ENCODE peak calls at places on chromosomes 4 and X, in four cellular contexts. One of them, this sample, is unnamed. For H3K36me3 and H3K27me3, the result is how much of the 10 kb centered on the place peaks cover.

GRCh38 chr4:99402765-99403164 is 32.4 kb downstream of the ADH7 start:
- DNase-seq in lower lobe of right lung: no peak
- DNase-seq in brain microvascular endothelial cell: no peak
- DNase-seq in astrocyte: no peak
- DNase-seq in this sample: no peak

GRCh38 chrX:24553016-24553415 is 87.9 kb downstream of the PDK3 start:
- DNase-seq in astrocyte: no peak
- DNase-seq in brain microvascular endothelial cell: no peak
- DNase-seq in lower lobe of right lung: no peak
- DNase-seq in this sample: no peak

GRCh38 chr4:181147421-181147951 is 1095.7 kb upstream of the TENM3 start:
- DNase-seq in astrocyte: no peak
- DNase-seq in brain microvascular endothelial cell: no peak
- DNase-seq in lower lobe of right lung: no peak
- DNase-seq in this sample: no peak

GRCh38 chr4:140222175-140222574 is 68.2 kb upstream of the MAML3 start:
- DNase-seq in astrocyte: peak
- DNase-seq in lower lobe of right lung: no peak
- DNase-seq in brain microvascular endothelial cell: peak
- DNase-seq in this sample: no peak

GRCh38 chr4:151719935-151720334 is 40.9 kb downstream of the GATB start:
- DNase-seq in brain microvascular endothelial cell: no peak
- DNase-seq in astrocyte: no peak
- DNase-seq in lower lobe of right lung: no peak
- DNase-seq in this sample: no peak

GRCh38 chr4:13700196-13701140 is 72.9 kb upstream of the BOD1L1 start:
- DNase-seq in astrocyte: peak
- DNase-seq in lower lobe of right lung: no peak
- DNase-seq in brain microvascular endothelial cell: peak
- DNase-seq in this sample: no peak

GRCh38 chr4:5568336-5568735 is 140.0 kb downstream of the EVC2 start:
- DNase-seq in astrocyte: no peak
- DNase-seq in lower lobe of right lung: no peak
- DNase-seq in brain microvascular endothelial cell: no peak
- DNase-seq in this sample: no peak

GRCh38 chr4:111736516-111736915 is 408.7 kb upstream of the FAM241A start:
- DNase-seq in astrocyte: no peak
- DNase-seq in brain microvascular endothelial cell: no peak
- DNase-seq in lower lobe of right lung: no peak
- DNase-seq in this sample: no peak

GRCh38 chrX:17859609-17860178 is 1.4 kb downstream of the RAI2 start:
- DNase-seq in lower lobe of right lung: peak
- DNase-seq in brain microvascular endothelial cell: no peak
- DNase-seq in astrocyte: no peak
- DNase-seq in this sample: no peak

GRCh38 chr4:13918110-13918509 is 290.6 kb upstream of the BOD1L1 start:
- DNase-seq in lower lobe of right lung: no peak
- DNase-seq in brain microvascular endothelial cell: peak
- DNase-seq in astrocyte: peak
- DNase-seq in this sample: no peak

GRCh38 chr4:168797176-168797575 is 212.9 kb downstream of the CBR4 start:
- DNase-seq in lower lobe of right lung: no peak
- DNase-seq in brain microvascular endothelial cell: peak
- DNase-seq in astrocyte: peak
- DNase-seq in this sample: no peak

GRCh38 chr4:2898001-2898400 is 54.4 kb downstream of the ADD1 start:
- DNase-seq in astrocyte: no peak
- DNase-seq in lower lobe of right lung: no peak
- DNase-seq in brain microvascular endothelial cell: no peak
- DNase-seq in this sample: no peak

GRCh38 chr4:38128478-38129451 is 168.6 kb downstream of the PTTG2 start:
- DNase-seq in lower lobe of right lung: no peak
- DNase-seq in astrocyte: peak
- DNase-seq in brain microvascular endothelial cell: no peak
- DNase-seq in this sample: peak

GRCh38 chr4:151766691-151767090 is 5.9 kb upstream of the GATB start:
- DNase-seq in lower lobe of right lung: no peak
- DNase-seq in astrocyte: no peak
- DNase-seq in brain microvascular endothelial cell: no peak
- DNase-seq in this sample: no peak

GRCh38 chrX:129665916-129666644 is 11.3 kb upstream of the APLN start:
- DNase-seq in brain microvascular endothelial cell: peak
- DNase-seq in astrocyte: peak
- DNase-seq in lower lobe of right lung: no peak
- DNase-seq in this sample: no peak

GRCh38 chrX:9610774-9611392 is 146.0 kb downstream of the TBL1X start:
- DNase-seq in astrocyte: peak
- DNase-seq in lower lobe of right lung: no peak
- DNase-seq in brain microvascular endothelial cell: no peak
- DNase-seq in this sample: no peak

GRCh38 chrX:42714981-42715688 is 62.8 kb downstream of the PPP1R2C start:
- DNase-seq in astrocyte: peak
- DNase-seq in lower lobe of right lung: peak
- DNase-seq in brain microvascular endothelial cell: no peak
- DNase-seq in this sample: peak

GRCh38 chr4:101019941-101020401 is 327.4 kb downstream of the PPP3CA start:
- DNase-seq in lower lobe of right lung: no peak
- DNase-seq in astrocyte: peak
- DNase-seq in brain microvascular endothelial cell: no peak
- DNase-seq in this sample: no peak

GRCh38 chr4:42588909-42589308 is 68.0 kb downstream of the ATP8A1 start:
- DNase-seq in lower lobe of right lung: no peak
- DNase-seq in astrocyte: no peak
- DNase-seq in brain microvascular endothelial cell: no peak
- DNase-seq in this sample: no peak

GRCh38 chrX:68183612-68184214 is 249.6 kb downstream of the OPHN1 start:
- DNase-seq in lower lobe of right lung: no peak
- DNase-seq in astrocyte: no peak
- DNase-seq in brain microvascular endothelial cell: peak
- DNase-seq in this sample: no peak

GRCh38 chr4:2484993-2485392 is 16.1 kb downstream of the RNF4 start:
- DNase-seq in brain microvascular endothelial cell: no peak
- DNase-seq in astrocyte: no peak
- DNase-seq in lower lobe of right lung: peak
- DNase-seq in this sample: no peak

GRCh38 chr4:2794707-2795557 is 2.0 kb downstream of the SH3BP2 start:
- DNase-seq in astrocyte: peak
- DNase-seq in brain microvascular endothelial cell: peak
- DNase-seq in lower lobe of right lung: peak
- DNase-seq in this sample: no peak

GRCh38 chr4:106287353-106287969 is 28.5 kb downstream of the TBCK start:
- DNase-seq in astrocyte: peak
- DNase-seq in brain microvascular endothelial cell: peak
- DNase-seq in lower lobe of right lung: no peak
- DNase-seq in this sample: no peak

GRCh38 chr4:576245-576821 is at the start of gene TMEM271:
- DNase-seq in lower lobe of right lung: no peak
- DNase-seq in brain microvascular endothelial cell: no peak
- DNase-seq in astrocyte: no peak
- DNase-seq in this sample: no peak

GRCh38 chrX:40625294-40625693 is 2.1 kb downstream of the MPC1L start:
- DNase-seq in brain microvascular endothelial cell: no peak
- DNase-seq in astrocyte: no peak
- DNase-seq in lower lobe of right lung: no peak
- DNase-seq in this sample: no peak

DNA sequence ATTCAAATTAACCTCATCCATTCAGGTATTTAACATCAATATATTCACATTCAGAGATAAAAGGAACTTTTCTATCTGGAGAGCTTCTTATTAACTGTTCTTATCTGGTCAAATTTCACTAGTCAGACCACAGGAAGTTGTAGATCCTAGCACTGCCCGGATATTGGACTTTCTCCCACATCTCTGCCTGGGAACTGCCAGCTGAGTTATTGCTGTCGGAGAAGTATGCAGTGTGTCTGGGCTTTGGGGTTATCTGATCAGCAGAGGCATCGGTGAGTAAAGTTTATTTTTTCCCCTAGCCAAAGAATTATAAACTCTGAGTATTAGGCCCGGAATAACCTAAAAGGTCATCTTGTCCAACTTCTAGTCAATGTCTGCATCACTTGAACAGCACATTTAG is 45.1 kb downstream of the OR13H1 start:
- DNase-seq in brain microvascular endothelial cell: no peak
- DNase-seq in lower lobe of right lung: no peak
- DNase-seq in astrocyte: peak
- DNase-seq in this sample: no peak
- H3K27ac ChIP-seq in brain microvascular endothelial cell: no peak
- H3K27ac ChIP-seq in lower lobe of right lung: no peak
- H3K27ac ChIP-seq in astrocyte: no peak
- H3K27ac ChIP-seq in this sample: no peak

GRCh38 chr4:84677093-84677492 is 94.2 kb downstream of the CDS1 start:
- DNase-seq in lower lobe of right lung: no peak
- DNase-seq in brain microvascular endothelial cell: no peak
- DNase-seq in astrocyte: no peak
- DNase-seq in this sample: no peak

GRCh38 chr4:84677995-84678394 is 95.1 kb downstream of the CDS1 start:
- DNase-seq in brain microvascular endothelial cell: no peak
- DNase-seq in lower lobe of right lung: no peak
- DNase-seq in astrocyte: no peak
- DNase-seq in this sample: no peak

GRCh38 chr4:84669201-84669600 is 86.3 kb downstream of the CDS1 start:
- DNase-seq in brain microvascular endothelial cell: no peak
- DNase-seq in astrocyte: no peak
- DNase-seq in lower lobe of right lung: no peak
- DNase-seq in this sample: no peak

GRCh38 chr4:84672177-84672576 is 89.2 kb downstream of the CDS1 start:
- DNase-seq in astrocyte: no peak
- DNase-seq in lower lobe of right lung: no peak
- DNase-seq in brain microvascular endothelial cell: no peak
- DNase-seq in this sample: no peak

DNA sequence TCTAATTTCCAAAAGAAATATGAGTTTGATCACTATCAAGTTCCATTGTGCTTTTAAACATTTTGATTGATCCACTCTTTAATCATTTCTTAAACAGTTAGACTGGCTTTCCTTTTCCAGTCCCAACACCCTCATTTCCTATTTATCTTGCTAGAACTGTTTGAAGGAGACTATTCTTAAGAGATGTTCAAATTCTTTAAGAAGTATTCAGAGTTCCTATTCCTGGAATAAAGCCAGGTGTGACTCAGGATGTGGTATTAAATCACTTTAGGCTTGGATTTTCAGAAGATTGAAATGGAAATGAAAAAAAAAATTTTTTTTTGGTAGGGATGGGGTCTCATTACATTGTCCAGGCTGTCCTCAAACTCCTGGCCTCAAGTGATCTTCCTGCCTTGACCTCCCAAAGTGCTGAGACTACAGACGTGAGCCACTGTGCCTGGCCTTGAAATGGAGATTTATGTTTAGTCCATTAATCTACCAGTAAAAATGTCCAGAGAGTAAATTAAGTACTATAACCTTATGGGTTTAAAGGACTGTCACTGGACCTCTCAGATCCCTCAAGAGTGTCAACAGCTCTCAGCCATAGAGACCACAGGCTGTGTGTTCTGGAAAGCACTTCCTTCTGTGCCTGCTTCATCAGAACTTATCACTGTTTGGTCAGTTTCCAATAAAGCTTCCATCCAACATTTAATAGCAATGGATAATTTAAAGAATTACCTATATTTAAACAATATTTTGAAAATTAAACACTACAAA is 90.7 kb downstream of the CDS1 start:
- DNase-seq in lower lobe of right lung: no peak
- DNase-seq in brain microvascular endothelial cell: peak
- DNase-seq in astrocyte: peak
- DNase-seq in this sample: no peak
- H3K36me3 ChIP-seq in lower lobe of right lung: half or more
- H3K36me3 ChIP-seq in brain microvascular endothelial cell: under half
- H3K36me3 ChIP-seq in astrocyte: under half
- H3K36me3 ChIP-seq in this sample: under half

GRCh38 chr4:26082565-26082964 is 168.5 kb downstream of the SMIM20 start:
- DNase-seq in brain microvascular endothelial cell: no peak
- DNase-seq in astrocyte: no peak
- DNase-seq in lower lobe of right lung: no peak
- DNase-seq in this sample: no peak
- H3K27me3 ChIP-seq in brain microvascular endothelial cell: under half
- H3K27me3 ChIP-seq in astrocyte: under half
- H3K27me3 ChIP-seq in lower lobe of right lung: under half
- H3K27me3 ChIP-seq in this sample: under half

GRCh38 chr4:174369968-174370367 is 86.3 kb downstream of the CEP44 start:
- DNase-seq in lower lobe of right lung: no peak
- DNase-seq in astrocyte: no peak
- DNase-seq in brain microvascular endothelial cell: no peak
- DNase-seq in this sample: no peak
- H3K27ac ChIP-seq in lower lobe of right lung: no peak
- H3K27ac ChIP-seq in astrocyte: no peak
- H3K27ac ChIP-seq in brain microvascular endothelial cell: no peak
- H3K27ac ChIP-seq in this sample: no peak

GRCh38 chrX:51742586-51742985 is 656 bp upstream of the GSPT2 start:
- DNase-seq in lower lobe of right lung: no peak
- DNase-seq in brain microvascular endothelial cell: no peak
- DNase-seq in astrocyte: no peak
- DNase-seq in this sample: no peak
- H3K36me3 ChIP-seq in lower lobe of right lung: under half
- H3K36me3 ChIP-seq in brain microvascular endothelial cell: under half
- H3K36me3 ChIP-seq in astrocyte: under half
- H3K36me3 ChIP-seq in this sample: under half

GRCh38 chrX:54043084-54043483 is 1.2 kb downstream of the PHF8 start:
- DNase-seq in brain microvascular endothelial cell: no peak
- DNase-seq in lower lobe of right lung: no peak
- DNase-seq in astrocyte: no peak
- DNase-seq in this sample: no peak

GRCh38 chrX:54045563-54046228 is 1.4 kb upstream of the PHF8 start:
- DNase-seq in lower lobe of right lung: no peak
- DNase-seq in brain microvascular endothelial cell: no peak
- DNase-seq in astrocyte: no peak
- DNase-seq in this sample: no peak

GRCh38 chrX:54043696-54044125 is 562 bp downstream of the PHF8 start:
- DNase-seq in brain microvascular endothelial cell: no peak
- DNase-seq in astrocyte: peak
- DNase-seq in lower lobe of right lung: no peak
- DNase-seq in this sample: no peak

GRCh38 chrX:54044877-54045328 is 630 bp upstream of the PHF8 start:
- DNase-seq in lower lobe of right lung: no peak
- DNase-seq in astrocyte: no peak
- DNase-seq in brain microvascular endothelial cell: no peak
- DNase-seq in this sample: no peak

GRCh38 chrX:54044126-54044876 is at the start of gene PHF8:
- DNase-seq in astrocyte: peak
- DNase-seq in brain microvascular endothelial cell: peak
- DNase-seq in lower lobe of right lung: peak
- DNase-seq in this sample: peak
- H3K27me3 ChIP-seq in astrocyte: under half
- H3K27me3 ChIP-seq in brain microvascular endothelial cell: under half
- H3K27me3 ChIP-seq in lower lobe of right lung: under half
- H3K27me3 ChIP-seq in this sample: under half

GRCh38 chr4:71237626-71238025 is 101.2 kb upstream of the SLC4A4 start:
- DNase-seq in lower lobe of right lung: no peak
- DNase-seq in astrocyte: no peak
- DNase-seq in brain microvascular endothelial cell: peak
- DNase-seq in this sample: no peak
- H3K27ac ChIP-seq in lower lobe of right lung: no peak
- H3K27ac ChIP-seq in astrocyte: no peak
- H3K27ac ChIP-seq in brain microvascular endothelial cell: no peak
- H3K27ac ChIP-seq in this sample: no peak

GRCh38 chr4:78410651-78411050 is 140.9 kb upstream of the ANXA3 start:
- DNase-seq in astrocyte: no peak
- DNase-seq in lower lobe of right lung: no peak
- DNase-seq in brain microvascular endothelial cell: no peak
- DNase-seq in this sample: no peak
- H3K36me3 ChIP-seq in astrocyte: under half
- H3K36me3 ChIP-seq in lower lobe of right lung: under half
- H3K36me3 ChIP-seq in brain microvascular endothelial cell: under half
- H3K36me3 ChIP-seq in this sample: under half

This sample was measured in iPS DF 6.9.